ENCODE peak calls at places on chromosomes 12 and 14, in seven cellular contexts. U is dorsolateral prefrontal cortex, S is PC-3, B is lower leg skin, R is HCT116, N is lung, J is fibroblast of lung. Q is an unnamed sample.
A peak's percentile ranks its signal among the peaks of the same experiment; 100 is the strongest.

GRCh38 chr12:95336387-95337067 is 118.9 kb downstream of the VEZT start:
- DNase-seq in N (peak; percentile 79), J (peak; percentile 81), S (peak; percentile 92), U (peak; percentile 74), B (no peak), R (peak; percentile 65), Q (no peak)

GRCh38 chr12:49891012-49891411 is 12.7 kb downstream of the FAIM2 start:
- DNase-seq in J (no peak), B (no peak), N (no peak), S (no peak), U (no peak), R (no peak), Q (no peak)

GRCh38 chr12:61272441-61272840 is 987.8 kb upstream of the USP15 start:
- DNase-seq in J (no peak), B (no peak), U (no peak), R (peak; percentile 3), N (no peak), S (peak; percentile 66), Q (no peak)

GRCh38 chr12:17588968-17589367 is 501.0 kb downstream of the RERGL start:
- DNase-seq in R (peak; percentile 4), N (no peak), J (peak; percentile 1), U (no peak), S (peak; percentile 70), B (no peak), Q (no peak)

GRCh38 chr12:5745251-5745888 is 199.7 kb downstream of the ANO2 start:
- DNase-seq in J (peak; percentile 30), U (peak; percentile 51), R (peak; percentile 47), B (no peak), N (peak; percentile 71), S (peak; percentile 58), Q (peak; percentile 82)

GRCh38 chr14:36515896-36516718 is 3.9 kb downstream of the NKX2-1 start:
- DNase-seq in N (no peak), J (peak; percentile 52), U (no peak), R (no peak), B (no peak), S (no peak), Q (no peak)

GRCh38 chr14:101397206-101397605 is 164.1 kb upstream of the DIO3 start:
- DNase-seq in B (no peak), S (no peak), J (no peak), R (no peak), U (no peak), N (no peak), Q (no peak)

GRCh38 chr14:91409991-91410401 is 7.6 kb downstream of the CCDC88C start:
- DNase-seq in R (no peak), S (no peak), U (no peak), N (no peak), J (no peak), B (no peak), Q (peak; percentile 67)

GRCh38 chr12:61870658-61871559 is 389.3 kb upstream of the USP15 start:
- DNase-seq in J (no peak), U (no peak), R (no peak), N (no peak), S (no peak), B (no peak), Q (peak; percentile 44)

GRCh38 chr14:57921377-57921776 is 55.5 kb upstream of the SLC35F4 start:
- DNase-seq in B (no peak), S (no peak), J (no peak), N (no peak), R (no peak), U (no peak), Q (no peak)

GRCh38 chr14:54637829-54638446 is 71.0 kb downstream of the SAMD4A start:
- DNase-seq in S (peak; percentile 97), J (peak; percentile 86), U (no peak), N (no peak), B (no peak), R (no peak), Q (no peak)

DNA sequence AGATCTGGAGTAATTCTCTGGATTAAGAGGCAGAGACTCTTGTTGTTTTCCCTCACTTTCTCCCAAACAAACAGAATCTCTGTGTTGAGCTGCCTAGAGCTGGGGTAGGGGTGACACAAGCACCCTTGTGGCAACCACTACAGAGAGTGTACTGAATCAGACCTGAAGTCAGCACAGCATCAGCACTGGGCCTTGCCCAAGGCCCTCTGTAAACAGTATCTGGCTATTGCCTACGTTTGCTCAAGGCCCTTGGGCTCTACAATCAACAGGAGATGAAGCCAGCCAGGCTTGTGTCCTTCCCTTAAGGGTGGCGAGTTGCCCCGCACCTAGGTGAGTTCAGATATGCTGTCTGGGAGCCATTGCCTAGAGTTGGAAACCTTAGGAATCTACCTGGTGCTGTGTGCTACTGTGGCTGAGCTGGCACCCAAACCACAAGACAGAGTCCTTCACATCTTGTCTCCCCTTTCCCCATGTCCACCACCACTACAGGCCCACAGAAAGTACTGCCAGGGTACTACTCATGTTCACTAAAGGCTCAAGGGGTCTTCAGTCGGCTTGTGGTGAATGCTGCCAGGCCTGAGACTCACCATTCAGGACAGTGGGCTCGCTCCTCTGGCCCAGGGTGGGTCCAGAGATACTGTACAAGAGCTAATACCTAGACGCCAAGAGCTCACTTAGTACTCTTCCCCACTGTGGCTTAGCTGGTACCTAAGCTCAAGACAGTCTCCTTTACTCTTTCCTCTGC is 206.8 kb downstream of the SYNE2 start:
- DNase-seq in R (no peak), J (no peak), U (no peak), B (no peak), S (peak; percentile 35), N (no peak), Q (no peak)
- TF ChIP-seq CTCF in R (no peak), J (no peak), U (no peak), B (no peak), S (no peak), N (no peak), Q (no peak)

GRCh38 chr14:105092124-105092911 is 27.1 kb upstream of the GPR132 start:
- DNase-seq in B (peak; percentile 88), N (no peak), U (no peak), J (no peak), R (no peak), S (peak; percentile 38), Q (no peak)

GRCh38 chr14:105094193-105094907 is 29.1 kb upstream of the GPR132 start:
- DNase-seq in S (no peak), R (no peak), B (no peak), J (no peak), U (no peak), N (peak; percentile 44), Q (no peak)

GRCh38 chr14:105092912-105093425 is 27.7 kb upstream of the GPR132 start:
- DNase-seq in J (peak; percentile 70), R (no peak), U (no peak), S (peak; percentile 66), N (peak; percentile 64), B (peak; percentile 90), Q (peak; percentile 59)

GRCh38 chr14:105095236-105095805 is 30.1 kb upstream of the GPR132 start:
- DNase-seq in R (no peak), B (no peak), J (no peak), N (no peak), S (no peak), U (no peak), Q (no peak)

DNA sequence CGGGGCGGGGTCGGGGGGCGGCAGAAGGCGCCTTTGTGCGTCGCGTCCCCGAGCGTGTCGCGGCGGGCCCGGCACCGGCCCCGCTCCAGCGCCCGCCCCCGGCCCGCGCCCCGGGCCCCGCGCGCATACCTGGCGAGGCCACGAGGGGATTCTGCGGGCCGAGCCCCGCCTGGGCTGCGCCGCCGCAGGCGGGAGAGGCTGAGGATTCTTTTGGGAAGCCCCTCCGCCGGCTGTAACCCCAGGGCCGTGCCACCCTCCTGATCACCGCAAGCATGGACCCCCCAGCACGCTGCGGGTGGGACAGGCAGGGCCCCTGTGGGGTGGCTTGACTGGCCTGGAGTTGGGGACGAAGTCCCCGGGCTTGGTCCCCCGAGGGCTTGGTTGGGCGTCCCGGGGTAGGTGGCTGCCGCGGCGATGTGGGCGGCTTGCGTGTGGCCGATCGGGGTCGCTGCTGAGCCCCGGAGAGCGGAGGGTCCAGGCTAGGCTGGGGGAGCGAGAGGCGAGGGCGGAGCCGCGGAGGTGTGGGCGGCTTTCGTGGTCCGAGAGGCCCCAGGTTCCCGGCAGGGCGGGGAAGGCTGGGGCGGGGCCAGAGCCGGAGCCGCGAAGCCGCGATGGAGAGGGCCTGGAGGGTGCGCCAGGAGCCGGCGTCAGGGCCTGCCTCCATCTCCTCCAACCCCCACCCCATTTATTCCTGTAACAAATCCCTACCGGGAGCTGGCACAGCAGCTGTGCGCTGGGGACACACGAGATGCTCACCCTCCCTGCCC is 28.4 kb upstream of the GPR132 start:
- DNase-seq in U (peak; percentile 83), N (peak; percentile 81), J (peak; percentile 83), S (peak; percentile 80), B (peak; percentile 90), R (peak; percentile 77), Q (peak; percentile 90)
- TF ChIP-seq CTCF in U (peak; percentile 22), N (no peak), J (peak; percentile 43), S (peak; percentile 59), B (no peak), R (no peak), Q (peak; percentile 35)

GRCh38 chr12:108299980-108300696 is 39.0 kb downstream of the CMKLR1 start:
- DNase-seq in R (no peak), J (no peak), N (no peak), S (no peak), B (peak; percentile 64), U (no peak), Q (no peak)

GRCh38 chr12:108301346-108301745 is 37.8 kb downstream of the CMKLR1 start:
- DNase-seq in R (no peak), B (no peak), S (no peak), U (no peak), J (no peak), N (no peak), Q (no peak)

GRCh38 chr12:108302034-108302433 is 37.1 kb downstream of the CMKLR1 start:
- DNase-seq in U (no peak), B (no peak), R (no peak), S (no peak), N (no peak), J (no peak), Q (no peak)

GRCh38 chr12:108304633-108305032 is 34.5 kb downstream of the CMKLR1 start:
- DNase-seq in N (no peak), S (no peak), B (no peak), U (no peak), R (no peak), J (peak; percentile 10), Q (no peak)

DNA sequence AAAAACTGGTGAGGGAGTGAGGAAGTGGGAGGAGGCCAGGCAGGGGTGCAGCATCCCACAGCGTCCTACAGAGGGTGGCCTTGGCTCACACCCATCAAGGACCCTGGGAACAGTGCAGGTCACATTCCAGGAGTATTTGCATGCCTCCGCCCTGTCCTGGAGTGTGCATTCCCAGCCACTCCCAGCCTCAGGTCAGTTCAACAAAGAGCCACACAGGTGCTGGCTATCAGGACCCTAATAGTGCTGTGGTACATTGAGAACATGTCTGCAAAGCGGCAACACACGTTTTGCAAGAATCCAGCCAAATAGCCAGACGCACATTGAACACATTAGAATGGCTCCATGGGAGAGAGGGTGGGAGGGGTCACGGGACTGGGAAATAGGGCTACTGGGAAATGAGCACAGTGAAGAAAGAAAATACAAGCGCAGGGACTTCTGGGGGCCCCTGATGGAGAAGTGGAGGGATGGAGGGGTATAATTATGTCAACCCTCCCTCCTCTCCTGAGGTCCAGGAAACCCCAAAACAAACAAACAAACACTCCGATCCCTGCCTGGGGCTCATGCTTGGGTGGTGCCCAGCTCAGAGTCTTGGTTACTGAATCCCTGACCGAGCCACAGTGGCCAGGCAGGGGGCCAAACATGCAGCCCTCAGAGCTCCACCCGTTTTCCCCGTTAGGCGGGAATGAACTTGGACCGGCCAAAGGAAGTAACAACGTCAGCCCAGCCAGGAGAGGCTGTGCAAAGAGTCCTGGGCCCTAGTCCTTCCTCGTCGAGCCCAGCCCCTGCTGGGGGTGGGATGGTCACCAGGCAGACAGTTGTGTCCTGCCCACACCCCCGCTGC is 36.4 kb downstream of the CMKLR1 start:
- DNase-seq in B (peak; percentile 97), U (no peak), N (peak; percentile 77), S (peak; percentile 51), J (peak; percentile 34), R (no peak), Q (no peak)
- TF ChIP-seq CTCF in B (no peak), U (no peak), N (no peak), S (peak; percentile 28), J (no peak), R (no peak), Q (no peak)

GRCh38 chr12:51217133-51217967 is 512 bp downstream of the POU6F1 start:
- DNase-seq in J (peak; percentile 15), U (peak; percentile 77), R (no peak), N (peak; percentile 58), S (no peak), B (peak; percentile 91), Q (peak; percentile 57)
- TF ChIP-seq CTCF in J (no peak), U (peak; percentile 19), R (no peak), N (no peak), S (no peak), B (no peak), Q (no peak)

Q was measured in activated CD8-positive, alpha-beta T cell treated with anti-CD3 and anti-CD28 coated beads for 36 hours.